ENCODE peak calls at places on chromosome 10, in four cellular contexts. A is MV-4-11; U is BJ; Q is stimulated activated CD4-positive, alpha-beta T cell treated with anti-CD3 and anti-CD28 coated beads, TNF-alpha, amount 100 ng/mL, for 48 hours. P is an unnamed sample.

GRCh38 chr10:120131183-120131582 is 238.7 kb downstream of the SEC23IP start:
- DNase-seq in A (peak; percentile 3), U (no peak), Q (no peak), P (no peak)

GRCh38 chr10:22894714-22895113 is 33.1 kb upstream of the ARMC3 start:
- DNase-seq in A (peak; percentile 66), U (peak; percentile 7), Q (no peak), P (peak; percentile 35)

GRCh38 chr10:61623101-61623500 is 39.6 kb upstream of the CABCOCO1 start:
- DNase-seq in A (no peak), U (no peak), Q (no peak), P (no peak)

GRCh38 chr10:122537545-122537944 is 23.0 kb upstream of the DMBT1 start:
- DNase-seq in A (no peak), U (no peak), Q (no peak), P (no peak)

GRCh38 chr10:360653-361052 is 225.4 kb downstream of the ZMYND11 start:
- DNase-seq in A (no peak), U (no peak), Q (no peak), P (no peak)

GRCh38 chr10:78863121-78863520 is 205.6 kb upstream of the ZMIZ1 start:
- DNase-seq in A (no peak), U (no peak), Q (no peak), P (no peak)

GRCh38 chr10:60828489-60828852 is 50.2 kb downstream of the CDK1 start:
- DNase-seq in A (no peak), U (no peak), Q (no peak), P (peak; percentile 18)

GRCh38 chr10:100661546-100661945 is 83.8 kb upstream of the PAX2 start:
- DNase-seq in A (no peak), U (no peak), Q (no peak), P (no peak)

GRCh38 chr10:4073912-4074311 is 288.9 kb upstream of the KLF6 start:
- DNase-seq in A (no peak), U (peak; percentile 64), Q (no peak), P (peak; percentile 58)

GRCh38 chr10:124087672-124088634 is 5.4 kb downstream of the CHST15 start:
- DNase-seq in A (no peak), U (no peak), Q (no peak), P (no peak)

GRCh38 chr10:55146032-55146431 is 345.0 kb upstream of the PCDH15 start:
- DNase-seq in A (peak; percentile 67), U (no peak), Q (no peak), P (peak; percentile 22)

GRCh38 chr10:80464557-80465466 is 10.7 kb downstream of the TSPAN14 start:
- DNase-seq in A (no peak), U (no peak), Q (no peak), P (no peak)

GRCh38 chr10:29735628-29736324 is 101.0 kb upstream of the SVIL start:
- DNase-seq in A (peak; percentile 51), U (no peak), Q (peak; percentile 71), P (peak; percentile 75)

GRCh38 chr10:76311752-76312699 is 880.6 kb downstream of the LRMDA start:
- DNase-seq in A (peak; percentile 32), U (no peak), Q (no peak), P (peak; percentile 28)

GRCh38 chr10:62852961-62853702 is 37.0 kb upstream of the EGR2 start:
- DNase-seq in A (peak; percentile 53), U (no peak), Q (no peak), P (no peak)

GRCh38 chr10:31704195-31704594 is 224.4 kb downstream of the ARHGAP12 start:
- DNase-seq in A (no peak), U (no peak), Q (no peak), P (no peak)

GRCh38 chr10:49441488-49442476 is 45.9 kb upstream of the DRGX start:
- DNase-seq in A (no peak), U (no peak), Q (no peak), P (no peak)

GRCh38 chr10:50385610-50386009 is 134.3 kb upstream of the ASAH2 start:
- DNase-seq in A (no peak), U (no peak), Q (no peak), P (peak; percentile 76)

GRCh38 chr10:74705361-74705980 is 120.9 kb upstream of the KAT6B start:
- DNase-seq in A (no peak), U (no peak), Q (no peak), P (no peak)

GRCh38 chr10:52121688-52122087 is 192.4 kb upstream of the DKK1 start:
- DNase-seq in A (no peak), U (no peak), Q (no peak), P (no peak)

P was measured in fibroblast of villous mesenchyme.